ENCODE peak calls at places on chromosomes 7 and 10, in eight cellular contexts. U is endothelial cell; L is cardiac muscle cell; P is choroid plexus epithelial cell; B is GM12865; Y is lower leg skin; E is CD4-positive, alpha-beta T cell; F is IMR-90. D is an unnamed sample.

GRCh38 chr10:96637709-96638108 is 50.9 kb upstream of the TM9SF3 start:
- DNase-seq in U (no peak), L (no peak), P (no peak), B (no peak), Y (no peak), E (no peak), F (no peak), D (no peak)

GRCh38 chr10:106360870-106361269 is 803.6 kb downstream of the SORCS1 start:
- DNase-seq in U (no peak), L (no peak), P (peak; percentile 76), B (no peak), Y (no peak), E (no peak), F (peak; percentile 83), D (no peak)

GRCh38 chr7:95011156-95011928 is 103.9 kb downstream of the PPP1R9A start:
- DNase-seq in U (no peak), L (no peak), P (peak; percentile 44), B (no peak), Y (no peak), E (no peak), F (peak; percentile 21), D (no peak)

GRCh38 chr7:15005672-15006071 is 103.1 kb upstream of the DGKB start:
- DNase-seq in U (no peak), L (no peak), P (no peak), B (no peak), Y (no peak), E (no peak), F (no peak), D (no peak)

GRCh38 chr7:17816903-17817302 is 123.4 kb downstream of the SNX13 start:
- DNase-seq in U (no peak), L (no peak), P (no peak), B (no peak), Y (no peak), E (no peak), F (no peak), D (no peak)

GRCh38 chr10:75021851-75022250 is 89.6 kb upstream of the SAMD8 start:
- DNase-seq in U (no peak), L (no peak), P (no peak), B (no peak), Y (no peak), E (no peak), F (no peak), D (no peak)

GRCh38 chr10:112852308-112852707 is 97.7 kb upstream of the TCF7L2 start:
- DNase-seq in U (no peak), L (no peak), P (no peak), B (no peak), Y (no peak), E (no peak), F (no peak), D (no peak)

GRCh38 chr7:141361965-141362364 is 189.2 kb upstream of the AGK start:
- DNase-seq in U (no peak), L (no peak), P (no peak), B (no peak), Y (no peak), E (no peak), F (no peak), D (no peak)

GRCh38 chr10:111077715-111078504 is 1.1 kb downstream of the ADRA2A start:
- DNase-seq in U (no peak), L (no peak), P (peak; percentile 12), B (no peak), Y (no peak), E (no peak), F (no peak), D (peak; percentile 17)

GRCh38 chr7:17681965-17682364 is 258.3 kb downstream of the SNX13 start:
- DNase-seq in U (no peak), L (no peak), P (peak; percentile 16), B (no peak), Y (no peak), E (no peak), F (no peak), D (no peak)

GRCh38 chr10:12097791-12098190 is 29.0 kb downstream of the DHTKD1 start:
- DNase-seq in U (no peak), L (no peak), P (peak; percentile 56), B (no peak), Y (no peak), E (no peak), F (peak; percentile 11), D (no peak)

GRCh38 chr10:73338801-73339368 is 19.8 kb downstream of the CFAP70 start:
- DNase-seq in U (no peak), L (no peak), P (no peak), B (no peak), Y (no peak), E (no peak), F (no peak), D (no peak)

GRCh38 chr7:112481833-112482669 is 1.3 kb downstream of the LSMEM1 start:
- DNase-seq in U (no peak), L (no peak), P (peak; percentile 93), B (no peak), Y (no peak), E (no peak), F (peak; percentile 86), D (no peak)

GRCh38 chr10:32889631-32890212 is 68.3 kb downstream of the ITGB1 start:
- DNase-seq in U (no peak), L (no peak), P (no peak), B (no peak), Y (no peak), E (no peak), F (no peak), D (no peak)

GRCh38 chr7:28315565-28316420 is 96.5 kb upstream of the CREB5 start:
- DNase-seq in U (no peak), L (peak; percentile 19), P (no peak), B (no peak), Y (peak; percentile 87), E (no peak), F (peak; percentile 87), D (no peak)

GRCh38 chr7:117675519-117676137 is 195.8 kb downstream of the CFTR start:
- DNase-seq in U (no peak), L (no peak), P (no peak), B (no peak), Y (no peak), E (no peak), F (peak; percentile 10), D (no peak)

GRCh38 chr7:117674617-117675016 is 194.8 kb downstream of the CFTR start:
- DNase-seq in U (no peak), L (peak; percentile 32), P (no peak), B (no peak), Y (no peak), E (no peak), F (no peak), D (no peak)

GRCh38 chr7:117672433-117672832 is 192.6 kb downstream of the CFTR start:
- DNase-seq in U (no peak), L (no peak), P (no peak), B (no peak), Y (no peak), E (no peak), F (no peak), D (no peak)

GRCh38 chr7:117673367-117673766 is 193.5 kb downstream of the CFTR start:
- DNase-seq in U (peak; percentile 6), L (peak; percentile 85), P (no peak), B (no peak), Y (no peak), E (no peak), F (no peak), D (no peak)

DNA sequence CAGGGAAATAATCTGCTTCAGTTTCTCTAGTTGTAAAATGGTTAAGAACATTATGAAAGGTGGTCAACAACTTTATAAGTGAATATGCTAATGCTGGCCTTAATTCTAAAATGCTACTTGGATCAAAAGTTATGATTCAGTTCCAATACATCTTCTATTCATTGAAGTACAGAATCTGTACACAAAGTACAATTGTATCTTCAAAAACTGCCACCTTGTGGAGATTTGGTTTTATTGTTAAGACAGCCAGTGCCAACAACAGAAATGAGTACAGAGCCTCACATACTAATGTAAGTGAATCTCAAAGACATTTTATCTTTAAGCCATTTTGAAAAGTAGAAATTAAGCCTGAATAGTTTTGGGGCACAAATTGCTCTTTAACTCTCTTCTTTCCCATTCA is 194.0 kb downstream of the CFTR start:
- DNase-seq in U (no peak), L (peak; percentile 64), P (peak; percentile 81), B (peak; percentile 36), Y (no peak), E (no peak), F (peak; percentile 67), D (no peak)
- TF ChIP-seq CTCF in U (no peak), L (peak; percentile 47), P (peak; percentile 55), B (peak; percentile 19), Y (no peak), E (no peak), F (peak; percentile 57), D (no peak)

GRCh38 chr10:84665211-84665610 is 336.8 kb downstream of the CCSER2 start:
- DNase-seq in U (no peak), L (no peak), P (no peak), B (no peak), Y (no peak), E (no peak), F (no peak), D (no peak)

GRCh38 chr10:84660340-84661159 is 332.2 kb downstream of the CCSER2 start:
- DNase-seq in U (no peak), L (no peak), P (no peak), B (no peak), Y (peak; percentile 56), E (no peak), F (no peak), D (no peak)

GRCh38 chr10:84668186-84668763 is 339.9 kb downstream of the CCSER2 start:
- DNase-seq in U (no peak), L (no peak), P (no peak), B (no peak), Y (no peak), E (no peak), F (no peak), D (no peak)

DNA sequence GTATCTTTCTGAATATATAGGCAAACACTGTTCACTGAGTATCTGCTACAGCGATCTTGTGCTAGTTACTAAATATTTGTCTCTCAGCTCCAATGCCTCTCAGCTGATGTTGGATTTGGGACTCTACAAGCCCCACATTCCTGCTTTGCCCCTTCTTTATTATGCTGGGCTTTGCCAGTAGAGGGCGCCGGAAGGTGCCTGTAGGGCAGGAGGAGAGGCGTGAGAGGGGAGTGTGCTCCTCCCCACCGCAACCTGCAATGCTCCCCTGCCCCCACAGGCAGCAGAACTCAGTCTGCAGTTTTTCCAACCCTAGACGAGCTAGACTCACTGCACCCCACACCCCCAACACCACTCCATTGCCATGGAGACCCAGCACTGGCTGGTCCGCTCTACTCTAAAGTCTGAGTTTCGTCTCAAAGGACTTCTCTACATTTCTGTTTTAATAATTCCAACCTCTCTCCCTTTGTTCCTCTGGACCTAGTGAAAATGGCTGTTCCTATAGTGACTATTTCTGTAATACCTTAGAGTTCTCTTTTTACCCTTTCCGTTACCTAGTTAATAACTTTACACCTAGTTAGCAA is 337.6 kb downstream of the CCSER2 start:
- DNase-seq in U (peak; percentile 57), L (peak; percentile 21), P (no peak), B (peak; percentile 42), Y (no peak), E (no peak), F (no peak), D (peak; percentile 41)
- TF ChIP-seq CTCF in U (peak; percentile 57), L (no peak), P (peak; percentile 22), B (peak; percentile 75), Y (no peak), E (peak; percentile 25), F (peak; percentile 18), D (peak; percentile 52)

GRCh38 chr7:69932034-69932628 is 333.9 kb downstream of the AUTS2 start:
- DNase-seq in U (peak; percentile 18), L (peak; percentile 59), P (peak; percentile 65), B (peak; percentile 55), Y (no peak), E (no peak), F (peak; percentile 4), D (peak; percentile 9)
- TF ChIP-seq CTCF in U (peak; percentile 29), L (peak; percentile 79), P (peak; percentile 80), B (peak; percentile 55), Y (no peak), E (no peak), F (peak; percentile 41), D (no peak)

GRCh38 chr7:43439631-43440401 is 143.1 kb upstream of the STK17A start:
- DNase-seq in U (peak; percentile 66), L (peak; percentile 62), P (peak; percentile 76), B (peak; percentile 80), Y (no peak), E (peak; percentile 35), F (peak; percentile 47), D (peak; percentile 66)
- TF ChIP-seq CTCF in U (peak; percentile 95), L (peak; percentile 83), P (peak; percentile 89), B (peak; percentile 92), Y (no peak), E (peak; percentile 63), F (peak; percentile 65), D (peak; percentile 86)

D was measured in activated CD8-positive, alpha-beta T cell treated with anti-CD3 and anti-CD28 coated beads for 36 hours.